ENCODE peak calls at places on chromosomes 3 and 15, in five cellular contexts. Z, E, I, D and Y are unnamed samples.

GRCh38 chr3:4828279-4829030 is 150.8 kb upstream of the BHLHE40 start:
- DNase-seq in Z (no peak), E (no peak), I (peak; percentile 85), D (peak; percentile 64), Y (peak; percentile 61)

GRCh38 chr3:128996200-128996599 is 2.3 kb upstream of the CFAP92 start:
- DNase-seq in Z (no peak), E (no peak), I (no peak), D (no peak), Y (no peak)

GRCh38 chr15:80325206-80325605 is 73.2 kb upstream of the CTXND1 start:
- DNase-seq in Z (no peak), E (no peak), I (peak; percentile 7), D (no peak), Y (peak; percentile 34)

GRCh38 chr3:171833775-171834460 is 9.2 kb upstream of the TMEM212 start:
- DNase-seq in Z (no peak), E (no peak), I (peak; percentile 85), D (no peak), Y (peak; percentile 88)

GRCh38 chr15:77517579-77517978 is 96.9 kb downstream of the HMG20A start:
- DNase-seq in Z (no peak), E (no peak), I (no peak), D (no peak), Y (no peak)

GRCh38 chr3:188624828-188625227 is 470.9 kb downstream of the LPP start:
- DNase-seq in Z (no peak), E (no peak), I (no peak), D (no peak), Y (no peak)

GRCh38 chr15:70023064-70023768 is 74.5 kb downstream of the TLE3 start:
- DNase-seq in Z (peak; percentile 66), E (no peak), I (peak; percentile 88), D (peak; percentile 21), Y (peak; percentile 80)

GRCh38 chr3:16064660-16065414 is 109.6 kb upstream of the GALNT15 start:
- DNase-seq in Z (no peak), E (peak; percentile 29), I (peak; percentile 96), D (peak; percentile 91), Y (peak; percentile 91)

GRCh38 chr15:40345867-40346578 is 4.8 kb upstream of the PHGR1 start:
- DNase-seq in Z (peak; percentile 84), E (no peak), I (no peak), D (no peak), Y (no peak)

GRCh38 chr3:56468184-56469106 is at the start of gene ERC2:
- DNase-seq in Z (no peak), E (peak; percentile 17), I (peak; percentile 27), D (no peak), Y (peak; percentile 10)

GRCh38 chr15:43859546-43859945 is 32.7 kb downstream of the WDR76 start:
- DNase-seq in Z (no peak), E (no peak), I (no peak), D (no peak), Y (no peak)

GRCh38 chr15:43274136-43274535 is 7.4 kb upstream of the TGM5 start:
- DNase-seq in Z (peak; percentile 41), E (no peak), I (no peak), D (no peak), Y (no peak)

GRCh38 chr3:110199588-110199943 is 862.2 kb upstream of the DPPA4 start:
- DNase-seq in Z (no peak), E (no peak), I (no peak), D (no peak), Y (no peak)

GRCh38 chr3:37912052-37912733 is 50.5 kb downstream of the CTDSPL start:
- DNase-seq in Z (no peak), E (no peak), I (peak; percentile 41), D (no peak), Y (no peak)

GRCh38 chr3:49415931-49416601 is 3.8 kb downstream of the TCTA start:
- DNase-seq in Z (no peak), E (no peak), I (no peak), D (no peak), Y (no peak)

GRCh38 chr3:112519424-112520001 is 20.2 kb upstream of the BTLA start:
- DNase-seq in Z (peak; percentile 71), E (no peak), I (peak; percentile 77), D (peak; percentile 58), Y (peak; percentile 78)